ENCODE peak calls at places on chromosomes 13 and 19, in five cellular contexts. P is stimulated activated CD8-positive, alpha-beta memory T cell treated with anti-CD3 and anti-CD28 coated beads, Interleukin-4, amount 100 ng/mL, for 1 hour; K is activated CD4-positive, CD25-positive, alpha-beta regulatory T cell; G is stimulated activated CD4-positive, alpha-beta T cell treated with anti-CD3 and anti-CD28 coated beads, TNF-alpha, amount 100 ng/mL, for 1 hour; U is cardiac fibroblast. H is an unnamed sample.

GRCh38 chr13:44140146-44140545 is 233.5 kb upstream of the SERP2 start:
- DNase-seq in P (no peak), K (no peak), G (no peak), U (no peak), H (no peak)

GRCh38 chr13:114038211-114038613 is 64.3 kb upstream of the C13orf46 start:
- DNase-seq in P (no peak), K (no peak), G (no peak), U (peak; percentile 36), H (no peak)

GRCh38 chr19:6278740-6279619 is 795 bp downstream of the MLLT1 start:
- DNase-seq in P (no peak), K (no peak), G (no peak), U (no peak), H (no peak)

GRCh38 chr13:111902726-111903125 is 164.2 kb upstream of the SOX1 start:
- DNase-seq in P (no peak), K (no peak), G (no peak), U (no peak), H (no peak)

GRCh38 chr19:1113278-1113985 is 9.6 kb downstream of the GPX4 start:
- DNase-seq in P (peak; percentile 69), K (peak; percentile 75), G (peak; percentile 49), U (peak; percentile 93), H (peak; percentile 95)

GRCh38 chr19:18475762-18476331 is 37.9 kb upstream of the ISYNA1 start:
- DNase-seq in P (no peak), K (no peak), G (no peak), U (no peak), H (no peak)

GRCh38 chr19:16527971-16528521 is 14.2 kb downstream of the CHERP start:
- DNase-seq in P (no peak), K (peak; percentile 16), G (no peak), U (peak; percentile 32), H (peak; percentile 27)

GRCh38 chr19:42505066-42505465 is 23.2 kb downstream of the CEACAM1 start:
- DNase-seq in P (no peak), K (no peak), G (no peak), U (no peak), H (no peak)

GRCh38 chr19:47421844-47422395 is 2.6 kb upstream of the MEIS3 start:
- DNase-seq in P (no peak), K (no peak), G (no peak), U (no peak), H (no peak)

GRCh38 chr13:41455725-41456419 is 1.5 kb upstream of the RGCC start:
- DNase-seq in P (no peak), K (no peak), G (no peak), U (no peak), H (no peak)

GRCh38 chr13:25727250-25727649 is 324.6 kb downstream of the SHISA2 start:
- DNase-seq in P (no peak), K (no peak), G (no peak), U (no peak), H (no peak)

GRCh38 chr19:17183271-17183757 is 31.8 kb upstream of the USE1 start:
- DNase-seq in P (no peak), K (no peak), G (no peak), U (no peak), H (no peak)

GRCh38 chr19:55242517-55242916 is 14.0 kb upstream of the TMEM86B start:
- DNase-seq in P (no peak), K (no peak), G (no peak), U (no peak), H (no peak)

GRCh38 chr13:50162001-50162400 is 146.8 kb downstream of the KCNRG start:
- DNase-seq in P (no peak), K (no peak), G (no peak), U (no peak), H (no peak)

GRCh38 chr13:104920091-104920490 is 1615.4 kb downstream of the EFNB2 start:
- DNase-seq in P (no peak), K (no peak), G (no peak), U (no peak), H (no peak)

GRCh38 chr13:111429064-111429558 is 108.7 kb downstream of the TEX29 start:
- DNase-seq in P (peak; percentile 6), K (no peak), G (no peak), U (peak; percentile 36), H (peak; percentile 16)

GRCh38 chr13:98869408-98870090 is 108.3 kb downstream of the DOCK9 start:
- DNase-seq in P (no peak), K (no peak), G (no peak), U (peak; percentile 49), H (peak; percentile 33)

GRCh38 chr13:72788831-72789230 is 6.9 kb downstream of the PIBF1 start:
- DNase-seq in P (no peak), K (no peak), G (no peak), U (no peak), H (no peak)

GRCh38 chr13:45548281-45548680 is 67.3 kb downstream of the ERICH6B start:
- DNase-seq in P (no peak), K (no peak), G (no peak), U (no peak), H (no peak)

GRCh38 chr13:99601535-99601934 is 100.3 kb downstream of the TM9SF2 start:
- DNase-seq in P (no peak), K (no peak), G (no peak), U (no peak), H (no peak)

GRCh38 chr13:109180905-109181425 is 551.6 kb downstream of the MYO16 start:
- DNase-seq in P (no peak), K (no peak), G (no peak), U (peak; percentile 85), H (peak; percentile 68)

GRCh38 chr19:10863107-10863700 is 8.1 kb upstream of the CARM1 start:
- DNase-seq in P (no peak), K (no peak), G (no peak), U (peak; percentile 64), H (no peak)

GRCh38 chr19:51002101-51002532 is 713 bp upstream of the KLK8 start:
- DNase-seq in P (no peak), K (no peak), G (no peak), U (no peak), H (no peak)

GRCh38 chr19:31897292-31897691 is 448.1 kb upstream of the ZNF507 start:
- DNase-seq in P (no peak), K (no peak), G (no peak), U (no peak), H (no peak)

GRCh38 chr19:13063461-13064091 is 39.1 kb downstream of the LYL1 start:
- DNase-seq in P (no peak), K (no peak), G (no peak), U (no peak), H (no peak)

GRCh38 chr19:39223703-39224279 is 19.7 kb upstream of the SYCN start:
- DNase-seq in P (no peak), K (no peak), G (no peak), U (peak; percentile 38), H (peak; percentile 51)

GRCh38 chr13:46475586-46475991 is 77.4 kb upstream of the LRCH1 start:
- DNase-seq in P (no peak), K (no peak), G (no peak), U (peak; percentile 77), H (peak; percentile 42)

GRCh38 chr19:28519950-28520861 is 692.7 kb downstream of the UQCRFS1 start:
- DNase-seq in P (no peak), K (no peak), G (no peak), U (no peak), H (no peak)

GRCh38 chr19:46529622-46530451 is 34.2 kb upstream of the PNMA8B start:
- DNase-seq in P (peak; percentile 57), K (peak; percentile 54), G (peak; percentile 45), U (peak; percentile 78), H (peak; percentile 73)

GRCh38 chr13:69947577-69947976 is 160.0 kb upstream of the ATXN8OS start:
- DNase-seq in P (no peak), K (no peak), G (no peak), U (no peak), H (no peak)

H was measured in fibroblast of pulmonary artery.